ENCODE peak calls at places on chromosome 22, in ten cellular contexts. One of them, this sample, is unnamed.

GRCh38 chr22:50202130-50202671 is 1.4 kb downstream of the SELENOO start:
- DNase-seq in NT2/D1: no peak
- DNase-seq in anterior cingulate cortex: no peak
- DNase-seq in iris pigment epithelial cell: no peak
- DNase-seq in H9: no peak
- DNase-seq in AG04449: no peak
- DNase-seq in AG09309: no peak
- DNase-seq in EH: no peak
- DNase-seq in GM19239: no peak
- DNase-seq in endothelial cell: no peak
- DNase-seq in this sample: no peak

GRCh38 chr22:36419177-36419911 is 31.6 kb upstream of the MYH9 start:
- DNase-seq in endothelial cell: no peak
- DNase-seq in NT2/D1: no peak
- DNase-seq in AG04449: no peak
- DNase-seq in AG09309: no peak
- DNase-seq in iris pigment epithelial cell: peak
- DNase-seq in GM19239: no peak
- DNase-seq in EH: peak
- DNase-seq in H9: no peak
- DNase-seq in anterior cingulate cortex: peak
- DNase-seq in this sample: peak

GRCh38 chr22:45511847-45512261 is 9.2 kb downstream of the FBLN1 start:
- DNase-seq in anterior cingulate cortex: no peak
- DNase-seq in GM19239: no peak
- DNase-seq in iris pigment epithelial cell: peak
- DNase-seq in NT2/D1: no peak
- DNase-seq in endothelial cell: no peak
- DNase-seq in H9: no peak
- DNase-seq in EH: peak
- DNase-seq in AG04449: peak
- DNase-seq in AG09309: peak
- DNase-seq in this sample: no peak

GRCh38 chr22:47298017-47298820 is 535.8 kb downstream of the TBC1D22A start:
- DNase-seq in NT2/D1: no peak
- DNase-seq in GM19239: no peak
- DNase-seq in AG09309: no peak
- DNase-seq in endothelial cell: no peak
- DNase-seq in H9: no peak
- DNase-seq in iris pigment epithelial cell: no peak
- DNase-seq in EH: no peak
- DNase-seq in anterior cingulate cortex: no peak
- DNase-seq in AG04449: no peak
- DNase-seq in this sample: no peak

GRCh38 chr22:41940853-41941765 is 5.8 kb downstream of the CENPM start:
- DNase-seq in anterior cingulate cortex: peak
- DNase-seq in endothelial cell: peak
- DNase-seq in H9: peak
- DNase-seq in EH: peak
- DNase-seq in AG04449: peak
- DNase-seq in iris pigment epithelial cell: peak
- DNase-seq in GM19239: no peak
- DNase-seq in AG09309: peak
- DNase-seq in NT2/D1: no peak
- DNase-seq in this sample: peak

GRCh38 chr22:47445716-47446290 is 683.4 kb downstream of the TBC1D22A start:
- DNase-seq in NT2/D1: no peak
- DNase-seq in anterior cingulate cortex: no peak
- DNase-seq in AG09309: no peak
- DNase-seq in iris pigment epithelial cell: no peak
- DNase-seq in GM19239: no peak
- DNase-seq in AG04449: no peak
- DNase-seq in EH: no peak
- DNase-seq in H9: no peak
- DNase-seq in endothelial cell: no peak
- DNase-seq in this sample: no peak

GRCh38 chr22:21994881-21995444 is 12.4 kb upstream of the TOP3B start:
- DNase-seq in iris pigment epithelial cell: no peak
- DNase-seq in AG09309: no peak
- DNase-seq in EH: no peak
- DNase-seq in NT2/D1: no peak
- DNase-seq in anterior cingulate cortex: no peak
- DNase-seq in AG04449: no peak
- DNase-seq in H9: no peak
- DNase-seq in GM19239: no peak
- DNase-seq in endothelial cell: no peak
- DNase-seq in this sample: no peak

GRCh38 chr22:36660931-36661330 is 42.6 kb downstream of the CACNG2 start:
- DNase-seq in endothelial cell: no peak
- DNase-seq in anterior cingulate cortex: no peak
- DNase-seq in EH: no peak
- DNase-seq in AG04449: no peak
- DNase-seq in iris pigment epithelial cell: no peak
- DNase-seq in NT2/D1: no peak
- DNase-seq in H9: no peak
- DNase-seq in AG09309: no peak
- DNase-seq in GM19239: no peak
- DNase-seq in this sample: no peak

GRCh38 chr22:49871482-49871881 is 17.8 kb downstream of the ZBED4 start:
- DNase-seq in AG09309: no peak
- DNase-seq in anterior cingulate cortex: no peak
- DNase-seq in AG04449: no peak
- DNase-seq in iris pigment epithelial cell: no peak
- DNase-seq in NT2/D1: no peak
- DNase-seq in EH: peak
- DNase-seq in GM19239: no peak
- DNase-seq in endothelial cell: no peak
- DNase-seq in H9: no peak
- DNase-seq in this sample: peak

GRCh38 chr22:29536411-29536810 is 17.1 kb downstream of the THOC5 start:
- DNase-seq in AG09309: no peak
- DNase-seq in NT2/D1: no peak
- DNase-seq in GM19239: no peak
- DNase-seq in EH: no peak
- DNase-seq in anterior cingulate cortex: no peak
- DNase-seq in AG04449: no peak
- DNase-seq in endothelial cell: no peak
- DNase-seq in H9: no peak
- DNase-seq in iris pigment epithelial cell: no peak
- DNase-seq in this sample: no peak

GRCh38 chr22:35697142-35697541 is 20.5 kb upstream of the APOL5 start:
- DNase-seq in endothelial cell: no peak
- DNase-seq in NT2/D1: no peak
- DNase-seq in AG04449: no peak
- DNase-seq in EH: no peak
- DNase-seq in H9: no peak
- DNase-seq in iris pigment epithelial cell: no peak
- DNase-seq in GM19239: no peak
- DNase-seq in AG09309: no peak
- DNase-seq in anterior cingulate cortex: no peak
- DNase-seq in this sample: peak

GRCh38 chr22:36369922-36370781 is 17.6 kb downstream of the MYH9 start:
- DNase-seq in H9: no peak
- DNase-seq in GM19239: no peak
- DNase-seq in EH: peak
- DNase-seq in iris pigment epithelial cell: no peak
- DNase-seq in anterior cingulate cortex: no peak
- DNase-seq in AG04449: no peak
- DNase-seq in AG09309: no peak
- DNase-seq in NT2/D1: no peak
- DNase-seq in endothelial cell: no peak
- DNase-seq in this sample: peak

GRCh38 chr22:46031066-46031465 is 54.1 kb upstream of the WNT7B start:
- DNase-seq in EH: no peak
- DNase-seq in endothelial cell: no peak
- DNase-seq in H9: no peak
- DNase-seq in AG09309: no peak
- DNase-seq in AG04449: no peak
- DNase-seq in anterior cingulate cortex: no peak
- DNase-seq in NT2/D1: no peak
- DNase-seq in GM19239: no peak
- DNase-seq in iris pigment epithelial cell: no peak
- DNase-seq in this sample: no peak

GRCh38 chr22:35582861-35583670 is 34.1 kb downstream of the MB start:
- DNase-seq in AG04449: no peak
- DNase-seq in NT2/D1: peak
- DNase-seq in H9: peak
- DNase-seq in endothelial cell: peak
- DNase-seq in anterior cingulate cortex: peak
- DNase-seq in iris pigment epithelial cell: peak
- DNase-seq in EH: peak
- DNase-seq in GM19239: peak
- DNase-seq in AG09309: no peak
- DNase-seq in this sample: peak

GRCh38 chr22:36253523-36254490 is 874 bp downstream of the APOL1 start:
- DNase-seq in endothelial cell: no peak
- DNase-seq in EH: no peak
- DNase-seq in NT2/D1: no peak
- DNase-seq in iris pigment epithelial cell: no peak
- DNase-seq in AG09309: no peak
- DNase-seq in anterior cingulate cortex: peak
- DNase-seq in GM19239: no peak
- DNase-seq in H9: peak
- DNase-seq in AG04449: no peak
- DNase-seq in this sample: no peak

GRCh38 chr22:41842996-41843970 is 10.4 kb downstream of the SREBF2 start:
- DNase-seq in anterior cingulate cortex: no peak
- DNase-seq in EH: no peak
- DNase-seq in iris pigment epithelial cell: no peak
- DNase-seq in AG04449: no peak
- DNase-seq in NT2/D1: no peak
- DNase-seq in AG09309: no peak
- DNase-seq in endothelial cell: no peak
- DNase-seq in GM19239: no peak
- DNase-seq in H9: no peak
- DNase-seq in this sample: no peak

GRCh38 chr22:40491990-40492631 is 121.7 kb downstream of the SGSM3 start:
- DNase-seq in H9: no peak
- DNase-seq in NT2/D1: no peak
- DNase-seq in iris pigment epithelial cell: peak
- DNase-seq in AG04449: no peak
- DNase-seq in AG09309: no peak
- DNase-seq in EH: peak
- DNase-seq in endothelial cell: no peak
- DNase-seq in anterior cingulate cortex: no peak
- DNase-seq in GM19239: peak
- DNase-seq in this sample: no peak

GRCh38 chr22:43004362-43005035 is 10.4 kb downstream of the PACSIN2 start:
- DNase-seq in AG04449: peak
- DNase-seq in H9: no peak
- DNase-seq in endothelial cell: no peak
- DNase-seq in iris pigment epithelial cell: no peak
- DNase-seq in NT2/D1: no peak
- DNase-seq in anterior cingulate cortex: no peak
- DNase-seq in AG09309: peak
- DNase-seq in EH: peak
- DNase-seq in GM19239: no peak
- DNase-seq in this sample: no peak

GRCh38 chr22:46754110-46754799 is 8.2 kb upstream of the TBC1D22A start:
- DNase-seq in anterior cingulate cortex: no peak
- DNase-seq in iris pigment epithelial cell: peak
- DNase-seq in AG09309: peak
- DNase-seq in EH: peak
- DNase-seq in endothelial cell: no peak
- DNase-seq in GM19239: no peak
- DNase-seq in NT2/D1: no peak
- DNase-seq in H9: no peak
- DNase-seq in AG04449: peak
- DNase-seq in this sample: no peak

GRCh38 chr22:24059793-24060192 is 48.7 kb downstream of the CABIN1 start:
- DNase-seq in iris pigment epithelial cell: no peak
- DNase-seq in GM19239: no peak
- DNase-seq in EH: no peak
- DNase-seq in endothelial cell: no peak
- DNase-seq in NT2/D1: no peak
- DNase-seq in AG04449: no peak
- DNase-seq in H9: no peak
- DNase-seq in AG09309: no peak
- DNase-seq in anterior cingulate cortex: no peak
- DNase-seq in this sample: no peak

GRCh38 chr22:48744283-48744641 is 1083.4 kb downstream of the BRD1 start:
- DNase-seq in EH: no peak
- DNase-seq in NT2/D1: no peak
- DNase-seq in iris pigment epithelial cell: no peak
- DNase-seq in AG04449: no peak
- DNase-seq in AG09309: no peak
- DNase-seq in endothelial cell: no peak
- DNase-seq in GM19239: no peak
- DNase-seq in H9: no peak
- DNase-seq in anterior cingulate cortex: no peak
- DNase-seq in this sample: no peak